ENCODE peak calls at places on chromosome 13, in four cellular contexts. D is K562, E is GM12891, O is GM12878. G is an unnamed sample.

GRCh38 chr13:76872686-76873085 is 13.5 kb downstream of the KCTD12 start:
- DNase-seq in E (no peak), D (no peak), O (no peak), G (no peak)

GRCh38 chr13:44796597-44797517 is 192.4 kb downstream of the NUFIP1 start:
- DNase-seq in O (no peak), E (no peak), D (no peak), G (peak)

GRCh38 chr13:49256841-49257240 is 9.1 kb downstream of the CDADC1 start:
- DNase-seq in E (no peak), O (no peak), D (no peak), G (no peak)

GRCh38 chr13:39688699-39689405 is 33.4 kb downstream of the COG6 start:
- DNase-seq in D (no peak), O (peak), E (no peak), G (no peak)

GRCh38 chr13:27405521-27406134 is 18.8 kb upstream of the GTF3A start:
- DNase-seq in D (no peak), E (no peak), O (no peak), G (no peak)

GRCh38 chr13:110495376-110495775 is 66.1 kb downstream of the RAB20 start:
- DNase-seq in E (no peak), O (no peak), D (no peak), G (no peak)

GRCh38 chr13:36819811-36820140 is 754 bp downstream of the RFXAP start:
- DNase-seq in O (no peak), D (peak), E (peak), G (peak)

GRCh38 chr13:114310961-114311360 is 3.3 kb upstream of the CHAMP1 start:
- DNase-seq in O (no peak), D (no peak), E (no peak), G (no peak)

GRCh38 chr13:40362502-40362901 is 303.9 kb downstream of the FOXO1 start:
- DNase-seq in O (no peak), D (no peak), E (no peak), G (no peak)

GRCh38 chr13:41496420-41497234 is 39.3 kb downstream of the RGCC start:
- DNase-seq in O (no peak), E (no peak), D (no peak), G (no peak)

GRCh38 chr13:95182570-95183285 is 118.5 kb downstream of the ABCC4 start:
- DNase-seq in O (no peak), E (no peak), D (no peak), G (no peak)

GRCh38 chr13:113275387-113275786 is 21.7 kb upstream of the LAMP1 start:
- DNase-seq in E (no peak), D (peak), O (no peak), G (no peak)

GRCh38 chr13:40494513-40494912 is 171.9 kb downstream of the FOXO1 start:
- DNase-seq in D (no peak), O (no peak), E (no peak), G (no peak)

GRCh38 chr13:102091231-102091630 is 310.6 kb downstream of the FGF14 start:
- DNase-seq in D (no peak), O (no peak), E (no peak), G (no peak)

GRCh38 chr13:74574964-74575728 is 440.9 kb upstream of the KLF12 start:
- DNase-seq in E (no peak), D (no peak), O (no peak), G (no peak)

GRCh38 chr13:79679334-79679733 is 198.4 kb downstream of the NDFIP2 start:
- DNase-seq in D (peak), E (no peak), O (no peak), G (peak)

GRCh38 chr13:61148691-61149332 is 266.8 kb downstream of the PCDH20 start:
- DNase-seq in O (no peak), D (no peak), E (no peak), G (no peak)

GRCh38 chr13:59038824-59039223 is 1124.9 kb downstream of the DIAPH3 start:
- DNase-seq in D (no peak), E (no peak), O (no peak), G (no peak)

GRCh38 chr13:23959231-23959862 is 62.0 kb upstream of the C1QTNF9B start:
- DNase-seq in O (no peak), D (no peak), E (no peak), G (no peak)

GRCh38 chr13:88424463-88424862 is 753.3 kb downstream of the SLITRK5 start:
- DNase-seq in D (no peak), E (no peak), O (no peak), G (no peak)

GRCh38 chr13:43030548-43030947 is 7.2 kb downstream of the DNAJC15 start:
- DNase-seq in O (peak), D (no peak), E (no peak), G (no peak)

GRCh38 chr13:44814836-44815235 is 174.4 kb downstream of the NUFIP1 start:
- DNase-seq in E (no peak), D (no peak), O (no peak), G (no peak)

GRCh38 chr13:92362717-92363116 is 863.9 kb upstream of the GPC6 start:
- DNase-seq in O (no peak), D (no peak), E (no peak), G (no peak)

GRCh38 chr13:112444001-112444311 is 67.8 kb downstream of the SPACA7 start:
- DNase-seq in O (no peak), D (peak), E (peak), G (peak)

GRCh38 chr13:33932765-33933406 is 114.9 kb downstream of the RFC3 start:
- DNase-seq in E (no peak), D (no peak), O (no peak), G (no peak)

GRCh38 chr13:48626077-48626449 is 27.7 kb upstream of the CYSLTR2 start:
- DNase-seq in O (no peak), E (no peak), D (peak), G (peak)

GRCh38 chr13:93079294-93079693 is 147.3 kb upstream of the GPC6 start:
- DNase-seq in D (no peak), O (no peak), E (no peak), G (no peak)

GRCh38 chr13:73000027-73000674 is 58.7 kb upstream of the KLF5 start:
- DNase-seq in E (no peak), O (peak), D (peak), G (peak)

GRCh38 chr13:94251801-94252200 is 227.7 kb downstream of the DCT start:
- DNase-seq in E (no peak), D (no peak), O (no peak), G (no peak)

DNA sequence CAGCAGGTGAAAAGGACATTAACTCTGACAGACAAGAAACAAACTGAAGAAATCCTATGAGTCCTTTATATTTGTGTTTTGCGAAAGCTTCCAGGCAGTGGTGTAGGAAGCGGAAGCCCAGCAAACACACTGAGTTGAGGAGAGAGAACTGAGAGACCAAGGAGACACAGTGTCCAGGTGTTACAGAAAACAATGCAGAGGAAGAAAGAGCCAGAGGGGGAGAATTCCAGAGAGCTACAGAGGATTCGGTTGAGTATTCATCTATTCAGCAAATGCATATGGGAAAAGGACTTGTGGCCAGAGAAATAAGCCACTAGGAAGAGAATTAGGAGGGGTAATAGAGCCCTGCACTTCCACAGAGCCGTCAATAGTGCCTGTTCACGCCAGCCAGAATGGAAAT is 183.5 kb downstream of the LIG4 start:
- DNase-seq in D (no peak), O (no peak), E (no peak), G (no peak)
- TF ChIP-seq SPI1 in D (no peak), O (no peak), E (no peak), G (no peak)

GRCh38 chr13:84393981-84394625 is 511.8 kb upstream of the SLITRK1 start:
- DNase-seq in D (no peak), O (no peak), E (no peak), G (no peak)

GRCh38 chr13:84400711-84401110 is 518.4 kb upstream of the SLITRK1 start:
- DNase-seq in O (no peak), D (no peak), E (no peak), G (no peak)

GRCh38 chr13:84405286-84405685 is 523.0 kb upstream of the SLITRK1 start:
- DNase-seq in O (no peak), D (no peak), E (no peak), G (no peak)

GRCh38 chr13:84399320-84400085 is 517.2 kb upstream of the SLITRK1 start:
- DNase-seq in E (no peak), D (no peak), O (no peak), G (no peak)
- TF ChIP-seq SPI1 in E (no peak), D (no peak), O (no peak), G (no peak)

GRCh38 chr13:22027561-22027960 is 356.7 kb downstream of the FGF9 start:
- DNase-seq in D (no peak), O (no peak), E (no peak), G (no peak)

GRCh38 chr13:22031702-22032286 is 360.9 kb downstream of the FGF9 start:
- DNase-seq in O (no peak), E (no peak), D (no peak), G (no peak)

GRCh38 chr13:22032905-22033304 is 362.0 kb downstream of the FGF9 start:
- DNase-seq in O (no peak), D (no peak), E (no peak), G (no peak)

GRCh38 chr13:22030321-22030720 is 359.4 kb downstream of the FGF9 start:
- DNase-seq in O (no peak), E (no peak), D (no peak), G (no peak)

DNA sequence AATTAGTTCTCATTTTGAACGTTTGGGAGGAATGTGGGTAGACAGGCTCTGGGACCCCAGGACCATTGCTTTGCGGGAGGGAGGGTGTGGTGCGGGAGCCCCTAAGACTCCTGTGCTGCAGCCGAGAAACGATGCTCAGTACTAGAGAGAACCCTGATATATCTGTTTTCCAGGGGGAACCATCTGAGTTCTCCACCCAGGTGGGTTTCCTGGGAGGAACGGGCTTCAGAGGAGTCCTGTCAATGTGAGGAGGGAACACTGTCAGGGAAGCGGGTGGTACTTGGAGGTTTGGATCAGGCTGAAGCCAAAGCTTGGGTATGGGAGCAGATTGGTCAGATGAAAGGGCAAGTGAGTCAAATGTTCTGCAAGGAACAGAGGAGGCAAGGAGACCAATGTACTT is 358.0 kb downstream of the FGF9 start:
- DNase-seq in O (no peak), E (no peak), D (no peak), G (no peak)
- TF ChIP-seq SPI1 in O (no peak), E (no peak), D (no peak), G (no peak)

GRCh38 chr13:53010374-53011105 is 18.1 kb upstream of the OLFM4 start:
- DNase-seq in E (no peak), O (no peak), D (no peak), G (no peak)
- TF ChIP-seq SPI1 in E (no peak), O (no peak), D (no peak), G (no peak)

DNA sequence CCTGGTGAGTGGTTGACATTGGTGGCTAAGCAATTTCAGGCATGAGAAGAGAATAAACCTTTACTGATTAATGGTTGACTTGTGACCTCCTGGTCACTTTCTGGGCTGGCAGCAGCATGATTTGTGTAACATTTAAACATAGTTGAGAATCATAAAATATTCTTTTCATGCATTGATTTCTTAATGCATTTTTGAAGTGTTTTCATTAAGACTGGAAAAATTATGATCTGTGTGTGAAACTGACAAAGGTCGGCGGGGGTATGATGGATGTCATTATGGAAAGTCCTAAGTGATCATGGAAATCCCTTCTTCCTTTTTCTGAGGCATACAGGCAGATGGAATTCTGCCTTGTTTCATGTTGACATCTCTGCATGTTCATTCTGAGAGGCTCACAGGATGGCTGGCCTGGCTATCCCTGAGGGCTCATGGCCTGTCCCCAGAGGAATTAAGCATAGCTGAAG is 98.7 kb upstream of the RNF113B start:
- DNase-seq in D (no peak), E (no peak), O (no peak), G (no peak)
- TF ChIP-seq SPI1 in D (no peak), E (no peak), O (no peak), G (no peak)

DNA sequence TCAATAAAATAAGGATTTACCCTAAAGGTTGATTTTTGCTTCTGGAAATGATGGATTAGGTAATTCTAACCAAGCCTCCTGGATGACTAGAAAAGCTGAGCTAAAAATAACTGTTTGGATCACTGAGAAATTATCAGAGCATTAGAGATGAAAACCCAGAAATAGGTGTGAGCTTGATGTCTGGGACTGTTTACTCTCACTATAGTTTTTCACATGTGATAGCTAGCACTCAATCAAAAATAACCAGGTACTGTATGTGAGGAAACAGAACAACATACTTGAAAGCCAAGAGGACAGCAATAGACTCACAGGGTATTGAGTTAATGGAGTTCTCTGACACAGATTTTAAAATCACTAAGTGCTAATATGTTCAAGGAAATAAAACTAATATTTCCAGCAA is 9.5 kb downstream of the ZAR1L start:
- DNase-seq in E (no peak), D (no peak), O (no peak), G (no peak)
- TF ChIP-seq SPI1 in E (no peak), D (no peak), O (no peak), G (no peak)

GRCh38 chr13:100392709-100393630 is 195.6 kb downstream of the GGACT start:
- DNase-seq in O (peak), E (no peak), D (peak), G (peak)
- TF ChIP-seq SPI1 in O (no peak), E (no peak), D (peak), G (no peak)

GRCh38 chr13:91298060-91298459 is 49.4 kb upstream of the MIR17HG start:
- DNase-seq in O (no peak), D (no peak), E (no peak), G (no peak)
- TF ChIP-seq SPI1 in O (no peak), D (no peak), E (no peak), G (no peak)

DNA sequence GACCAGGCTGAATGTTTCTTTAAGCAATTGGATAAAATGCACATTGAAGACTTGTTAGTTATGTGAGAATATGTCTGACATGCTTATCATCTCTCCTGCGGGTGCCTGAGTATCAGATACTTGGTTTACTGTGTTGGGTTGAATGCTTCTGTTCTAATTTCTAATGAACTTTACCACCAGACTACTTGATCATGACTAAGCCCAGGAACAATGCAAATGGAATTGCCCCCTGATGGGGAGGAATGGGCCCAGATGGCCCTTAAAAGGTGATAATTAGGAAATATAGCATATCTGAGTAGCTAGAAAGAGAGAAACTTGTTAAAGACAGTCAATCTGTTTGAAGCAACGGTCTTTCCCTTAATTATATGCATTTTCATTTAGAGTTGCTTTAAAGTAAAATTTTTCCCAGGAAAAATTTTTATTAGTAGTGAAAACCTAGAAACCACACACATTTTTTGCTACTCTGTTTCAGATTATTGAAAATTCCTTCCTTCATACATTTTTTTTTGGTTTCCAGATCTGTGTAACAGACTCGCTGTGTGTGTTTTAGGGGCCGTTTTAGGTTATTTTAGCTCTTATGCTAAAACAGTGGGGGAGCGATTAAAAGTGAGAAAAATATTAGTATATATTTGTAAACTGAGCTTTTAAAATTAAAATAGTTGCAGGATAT is 186.6 kb downstream of the TM9SF2 start:
- DNase-seq in E (no peak), D (no peak), O (no peak), G (no peak)
- TF ChIP-seq SPI1 in E (no peak), D (no peak), O (no peak), G (no peak)

GRCh38 chr13:46632171-46632570 is 79.2 kb downstream of the LRCH1 start:
- DNase-seq in D (no peak), E (no peak), O (no peak), G (no peak)

GRCh38 chr13:46636451-46636850 is 83.5 kb downstream of the LRCH1 start:
- DNase-seq in E (no peak), D (no peak), O (no peak), G (no peak)

GRCh38 chr13:46631184-46631542 is 78.2 kb downstream of the LRCH1 start:
- DNase-seq in O (no peak), D (no peak), E (no peak), G (no peak)

GRCh38 chr13:46630419-46631183 is 77.6 kb downstream of the LRCH1 start:
- DNase-seq in O (no peak), D (no peak), E (no peak), G (no peak)

DNA sequence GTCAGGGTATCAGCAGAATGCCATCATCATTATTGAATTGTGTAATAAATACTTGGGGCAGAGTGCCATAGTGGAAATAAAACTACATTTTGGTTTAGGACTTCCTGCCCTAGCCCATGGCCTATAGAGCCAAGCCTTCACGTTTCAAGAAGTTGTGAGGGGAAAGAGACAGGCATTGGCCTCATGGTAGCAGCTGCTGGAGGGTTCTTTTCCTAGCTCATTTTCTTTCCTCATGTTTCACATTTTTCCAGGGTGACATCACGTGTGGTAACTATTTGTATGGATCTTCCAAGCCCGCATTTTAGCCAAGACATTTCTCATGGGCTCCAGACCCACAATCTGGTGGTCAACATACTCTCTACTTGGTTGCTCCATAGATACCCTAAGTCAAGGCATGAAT is 80.4 kb downstream of the LRCH1 start:
- DNase-seq in D (no peak), E (no peak), O (no peak), G (no peak)
- TF ChIP-seq SPI1 in D (no peak), E (no peak), O (no peak), G (no peak)